ENCODE peak calls at places on chromosomes 16 and 17, in five cellular contexts. D, V, U, O and W are unnamed samples.

GRCh38 chr16:89325861-89326471 is 108.5 kb downstream of the ZNF778 start:
- DNase-seq in D (peak; percentile 92), V (peak; percentile 64), U (peak; percentile 73), O (no peak), W (peak; percentile 44)

GRCh38 chr16:28326881-28327610 is 34.7 kb downstream of the SBK1 start:
- DNase-seq in D (peak; percentile 57), V (peak; percentile 56), U (peak; percentile 63), O (peak; percentile 26), W (peak; percentile 82)

GRCh38 chr17:42342242-42343008 is 45.8 kb downstream of the STAT3 start:
- DNase-seq in D (peak; percentile 50), V (no peak), U (no peak), O (no peak), W (no peak)

GRCh38 chr16:13961099-13961811 is 41.3 kb downstream of the ERCC4 start:
- DNase-seq in D (peak; percentile 7), V (no peak), U (peak; percentile 54), O (no peak), W (no peak)

GRCh38 chr16:70715860-70716357 is 30.1 kb upstream of the MTSS2 start:
- DNase-seq in D (peak; percentile 21), V (no peak), U (peak; percentile 75), O (no peak), W (no peak)

GRCh38 chr17:58331815-58332719 is 3.5 kb upstream of the TSPOAP1 start:
- DNase-seq in D (no peak), V (no peak), U (no peak), O (no peak), W (peak; percentile 98)

GRCh38 chr17:60193482-60193881 is 43.7 kb downstream of the CA4 start:
- DNase-seq in D (no peak), V (no peak), U (no peak), O (no peak), W (no peak)

GRCh38 chr17:16352303-16352837 is 899 bp downstream of the CENPV start:
- DNase-seq in D (peak; percentile 66), V (no peak), U (peak; percentile 66), O (no peak), W (peak; percentile 51)

GRCh38 chr17:65022751-65023421 is 33.7 kb downstream of the GNA13 start:
- DNase-seq in D (peak; percentile 69), V (peak; percentile 66), U (no peak), O (peak; percentile 32), W (no peak)

GRCh38 chr17:76640550-76641380 is 2.8 kb downstream of the ST6GALNAC1 start:
- DNase-seq in D (no peak), V (no peak), U (no peak), O (no peak), W (no peak)

GRCh38 chr16:8561496-8561895 is 28.8 kb downstream of the TMEM114 start:
- DNase-seq in D (no peak), V (no peak), U (no peak), O (no peak), W (no peak)

GRCh38 chr16:57616241-57616640 is 12.2 kb upstream of the ADGRG1 start:
- DNase-seq in D (no peak), V (no peak), U (no peak), O (no peak), W (no peak)

GRCh38 chr16:56005958-56006357 is 130.8 kb upstream of the CES5A start:
- DNase-seq in D (no peak), V (no peak), U (no peak), O (no peak), W (no peak)

GRCh38 chr17:18997650-18998196 is 6.8 kb downstream of the FAM83G start:
- DNase-seq in D (no peak), V (no peak), U (no peak), O (no peak), W (no peak)

GRCh38 chr17:18139949-18140348 is 31.4 kb downstream of the MYO15A start:
- DNase-seq in D (peak; percentile 56), V (no peak), U (peak; percentile 50), O (no peak), W (no peak)

GRCh38 chr16:82852388-82852998 is 225.7 kb downstream of the CDH13 start:
- DNase-seq in D (no peak), V (no peak), U (no peak), O (no peak), W (no peak)

GRCh38 chr17:74089869-74090464 is 113.5 kb upstream of the RPL38 start:
- DNase-seq in D (peak; percentile 56), V (peak; percentile 38), U (peak; percentile 55), O (peak; percentile 66), W (peak; percentile 61)

GRCh38 chr17:37068266-37068665 is 119.5 kb downstream of the AATF start:
- DNase-seq in D (no peak), V (no peak), U (no peak), O (no peak), W (no peak)

GRCh38 chr17:75013077-75013391 is 564 bp downstream of the MRPL58 start:
- DNase-seq in D (no peak), V (no peak), U (no peak), O (no peak), W (no peak)

GRCh38 chr17:82103588-82104451 is 5.8 kb upstream of the FASN start:
- DNase-seq in D (peak; percentile 27), V (peak; percentile 89), U (peak; percentile 90), O (no peak), W (peak; percentile 23)

GRCh38 chr17:6172642-6173330 is 102.6 kb downstream of the WSCD1 start:
- DNase-seq in D (no peak), V (no peak), U (no peak), O (no peak), W (no peak)

GRCh38 chr17:79010304-79010646 is 711 bp upstream of the CANT1 start:
- DNase-seq in D (no peak), V (no peak), U (no peak), O (no peak), W (no peak)

GRCh38 chr16:11205754-11206459 is 50.1 kb downstream of the SOCS1 start:
- DNase-seq in D (peak; percentile 43), V (no peak), U (no peak), O (no peak), W (no peak)

GRCh38 chr17:78019367-78019975 is 61.0 kb downstream of the TNRC6C start:
- DNase-seq in D (peak; percentile 58), V (no peak), U (peak; percentile 32), O (peak; percentile 33), W (peak; percentile 49)

GRCh38 chr17:51741447-51741846 is 417.1 kb downstream of the CA10 start:
- DNase-seq in D (no peak), V (no peak), U (no peak), O (no peak), W (no peak)

GRCh38 chr17:66860204-66860603 is 25.3 kb downstream of the CACNG5 start:
- DNase-seq in D (no peak), V (no peak), U (no peak), O (no peak), W (no peak)

GRCh38 chr16:71461686-71462648 is at the start of gene ZNF23:
- DNase-seq in D (peak; percentile 86), V (peak; percentile 48), U (peak; percentile 88), O (peak; percentile 57), W (peak; percentile 86)

GRCh38 chr17:15919466-15919865 is 25.5 kb upstream of the ADORA2B start:
- DNase-seq in D (no peak), V (no peak), U (no peak), O (no peak), W (no peak)

GRCh38 chr17:74307984-74308773 is 17.8 kb upstream of the KIF19 start:
- DNase-seq in D (peak; percentile 46), V (no peak), U (no peak), O (no peak), W (no peak)

GRCh38 chr17:19354123-19354522 is 8.4 kb downstream of the B9D1 start:
- DNase-seq in D (peak; percentile 91), V (peak; percentile 47), U (no peak), O (peak; percentile 22), W (no peak)

GRCh38 chr16:84686702-84687298 is 13.0 kb upstream of the USP10 start:
- DNase-seq in D (no peak), V (no peak), U (no peak), O (peak; percentile 19), W (peak; percentile 16)

GRCh38 chr17:58252141-58252540 is 13.8 kb downstream of the LPO start:
- DNase-seq in D (no peak), V (no peak), U (peak; percentile 2), O (no peak), W (no peak)

GRCh38 chr17:61491981-61492380 is 39.8 kb downstream of the TBX4 start:
- DNase-seq in D (no peak), V (no peak), U (no peak), O (no peak), W (no peak)

GRCh38 chr17:42843358-42843934 is 934 bp upstream of the AOC2 start:
- DNase-seq in D (peak; percentile 81), V (peak; percentile 54), U (peak; percentile 80), O (peak; percentile 51), W (peak; percentile 56)

GRCh38 chr16:87560428-87561199 is 41.7 kb upstream of the JPH3 start:
- DNase-seq in D (peak; percentile 59), V (peak; percentile 39), U (no peak), O (peak; percentile 93), W (peak; percentile 58)

GRCh38 chr16:49742428-49743205 is 113.3 kb downstream of the ZNF423 start:
- DNase-seq in D (no peak), V (no peak), U (no peak), O (no peak), W (no peak)

GRCh38 chr16:49745434-49745833 is 110.5 kb downstream of the ZNF423 start:
- DNase-seq in D (no peak), V (no peak), U (no peak), O (no peak), W (no peak)

GRCh38 chr16:49740190-49740589 is 115.7 kb downstream of the ZNF423 start:
- DNase-seq in D (no peak), V (no peak), U (no peak), O (no peak), W (no peak)

GRCh38 chr16:49744244-49744976 is 111.5 kb downstream of the ZNF423 start:
- DNase-seq in D (no peak), V (no peak), U (no peak), O (no peak), W (no peak)

GRCh38 chr16:49743206-49743470 is 112.8 kb downstream of the ZNF423 start:
- DNase-seq in D (no peak), V (no peak), U (no peak), O (no peak), W (no peak)
- H3K27ac ChIP-seq in D (no peak overlapping the region), V (no peak overlapping the region), U (no peak overlapping the region), O (no peak overlapping the region), W (no peak overlapping the region)

GRCh38 chr16:4578961-4579530 is 22.9 kb downstream of the C16orf96 start:
- DNase-seq in D (no peak), V (no peak), U (no peak), O (no peak), W (no peak)
- H3K9me2 ChIP-seq in D (no peaks in the 10 kb centered on the region), V (no peaks in the 10 kb centered on the region), U (no peaks in the 10 kb centered on the region), O (no peaks in the 10 kb centered on the region), W (no peaks in the 10 kb centered on the region)

GRCh38 chr17:70185280-70185679 is 15.9 kb downstream of the KCNJ2 start:
- DNase-seq in D (no peak), V (no peak), U (no peak), O (no peak), W (no peak)
- H3K27ac ChIP-seq in D (no peak overlapping the region), V (no peak overlapping the region), U (no peak overlapping the region), O (no peak overlapping the region), W (no peak overlapping the region)

DNA sequence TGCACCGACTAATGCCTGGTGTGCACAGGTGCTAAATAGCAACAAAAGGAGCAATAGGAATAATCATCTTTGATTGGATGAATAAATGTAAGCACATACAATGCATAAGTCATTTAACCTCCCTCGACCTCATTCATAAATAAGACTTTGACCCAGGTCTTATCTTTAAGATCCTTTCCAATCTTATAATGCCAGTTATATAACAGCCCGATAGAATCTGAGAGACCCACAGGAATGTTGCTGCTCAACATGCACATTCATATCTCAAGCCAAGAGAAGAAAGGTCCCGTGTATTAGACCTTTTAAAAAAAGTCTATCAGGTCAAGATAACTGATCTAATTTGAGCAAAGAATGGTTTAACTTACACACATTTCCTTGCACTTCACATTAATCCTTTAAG is 146.8 kb upstream of the SOX9 start:
- DNase-seq in D (no peak), V (peak; percentile 61), U (no peak), O (no peak), W (no peak)
- H3K9me2 ChIP-seq in D (no peaks in the 10 kb centered on the region), V (no peaks in the 10 kb centered on the region), U (no peaks in the 10 kb centered on the region), O (no peaks in the 10 kb centered on the region), W (no peaks in the 10 kb centered on the region)